ENCODE peak calls at places on chromosome 6, in four cellular contexts. U, H, T and D are unnamed samples.

GRCh38 chr6:72525821-72526550 is 95.9 kb upstream of the KCNQ5 start:
- DNase-seq in T (no peak), U (no peak), H (peak), D (no peak)

GRCh38 chr6:27957526-27957925 is 485 bp downstream of the OR2B6 start:
- DNase-seq in U (no peak), T (no peak), H (no peak), D (no peak)

GRCh38 chr6:2943564-2943955 is 27.8 kb downstream of the SERPINB6 start:
- DNase-seq in U (no peak), T (no peak), H (no peak), D (no peak)

GRCh38 chr6:170160031-170160627 is 130.7 kb downstream of the DLL1 start:
- DNase-seq in H (no peak), U (no peak), T (no peak), D (no peak)

GRCh38 chr6:36714511-36714910 is 16.9 kb downstream of the RAB44 start:
- DNase-seq in H (no peak), U (no peak), T (no peak), D (no peak)

GRCh38 chr6:84428300-84428907 is 201.0 kb upstream of the CEP162 start:
- DNase-seq in H (peak), U (peak), T (peak), D (no peak)

GRCh38 chr6:152309006-152309405 is 328.2 kb downstream of the SYNE1 start:
- DNase-seq in U (no peak), H (no peak), T (no peak), D (no peak)

GRCh38 chr6:6407061-6407723 is 86.7 kb upstream of the F13A1 start:
- DNase-seq in T (no peak), U (no peak), H (no peak), D (no peak)

GRCh38 chr6:167653561-167653960 is 173.2 kb upstream of the AFDN start:
- DNase-seq in H (no peak), T (no peak), U (no peak), D (no peak)

GRCh38 chr6:149896491-149896890 is 1.4 kb downstream of the RAET1E start:
- DNase-seq in H (peak), U (peak), T (no peak), D (no peak)

GRCh38 chr6:12291785-12292604 is 1.8 kb downstream of the EDN1 start:
- DNase-seq in H (peak), T (peak), U (peak), D (no peak)

GRCh38 chr6:157264701-157265100 is 58.6 kb downstream of the TMEM242 start:
- DNase-seq in U (no peak), T (no peak), H (no peak), D (no peak)

GRCh38 chr6:161101517-161101916 is 109.9 kb downstream of the MAP3K4 start:
- DNase-seq in U (peak), H (peak), T (no peak), D (no peak)

GRCh38 chr6:45655630-45656422 is 278.1 kb upstream of the SUPT3H start:
- DNase-seq in T (no peak), H (peak), U (peak), D (peak)

GRCh38 chr6:109239192-109239917 is 142.9 kb downstream of the CD164 start:
- DNase-seq in U (peak), T (no peak), H (no peak), D (no peak)

GRCh38 chr6:98020222-98020621 is 737.2 kb upstream of the MMS22L start:
- DNase-seq in T (no peak), U (no peak), H (no peak), D (no peak)

GRCh38 chr6:152529364-152529763 is 107.8 kb downstream of the SYNE1 start:
- DNase-seq in H (peak), U (peak), T (no peak), D (no peak)

GRCh38 chr6:46015119-46015968 is at the start of gene CLIC5:
- DNase-seq in U (no peak), H (no peak), T (peak), D (no peak)

GRCh38 chr6:27136077-27136644 is 111.3 kb upstream of the PRSS16 start:
- DNase-seq in T (no peak), U (no peak), H (no peak), D (no peak)

GRCh38 chr6:35449287-35449881 is 2.8 kb upstream of the FANCE start:
- DNase-seq in U (peak), T (peak), H (peak), D (no peak)

GRCh38 chr6:72788188-72788587 is 166.3 kb downstream of the KCNQ5 start:
- DNase-seq in U (peak), H (peak), T (no peak), D (no peak)

GRCh38 chr6:150143521-150144293 is 863 bp downstream of the PPP1R14C start:
- DNase-seq in H (no peak), U (no peak), T (no peak), D (no peak)

GRCh38 chr6:27503436-27504030 is 30.6 kb upstream of the ZNF184 start:
- DNase-seq in U (peak), H (peak), T (peak), D (no peak)

GRCh38 chr6:79630883-79631799 is at the start of gene SH3BGRL2:
- DNase-seq in T (peak), U (peak), H (peak), D (peak)

GRCh38 chr6:151254451-151255081 is 14.8 kb downstream of the AKAP12 start:
- DNase-seq in T (no peak), U (peak), H (peak), D (peak)

GRCh38 chr6:94454231-94454630 is 1034.9 kb upstream of the EPHA7 start:
- DNase-seq in H (no peak), U (no peak), T (no peak), D (no peak)

GRCh38 chr6:100948381-100949133 is 67.4 kb upstream of the ASCC3 start:
- DNase-seq in T (no peak), U (peak), H (peak), D (no peak)

GRCh38 chr6:14732845-14733757 is 512.8 kb upstream of the JARID2 start:
- DNase-seq in T (no peak), H (peak), U (peak), D (no peak)

GRCh38 chr6:143562143-143562542 is 50.6 kb upstream of the FUCA2 start:
- DNase-seq in T (no peak), H (no peak), U (no peak), D (no peak)

GRCh38 chr6:90928051-90928450 is 341.2 kb upstream of the MAP3K7 start:
- DNase-seq in T (no peak), U (no peak), H (no peak), D (no peak)

GRCh38 chr6:42870145-42870936 is 9.1 kb upstream of the RPL7L1 start:
- DNase-seq in H (no peak), U (no peak), T (no peak), D (no peak)

GRCh38 chr6:30743099-30744053 is 889 bp upstream of the FLOT1 start:
- DNase-seq in U (peak), H (peak), T (no peak), D (no peak)

GRCh38 chr6:146542881-146543210 is 787 bp upstream of the RAB32 start:
- DNase-seq in H (peak), U (peak), T (no peak), D (no peak)

GRCh38 chr6:16832721-16833120 is 71.5 kb upstream of the ATXN1 start:
- DNase-seq in T (no peak), H (no peak), U (no peak), D (no peak)

GRCh38 chr6:2305951-2306350 is 60.5 kb upstream of the GMDS start:
- DNase-seq in H (no peak), T (no peak), U (no peak), D (no peak)

GRCh38 chr6:41723178-41723935 is 12.1 kb downstream of the TFEB start:
- DNase-seq in T (peak), H (peak), U (peak), D (peak)

GRCh38 chr6:23981923-23982322 is 144.1 kb upstream of the NRSN1 start:
- DNase-seq in U (no peak), H (no peak), T (no peak), D (no peak)

GRCh38 chr6:23985015-23985414 is 141.0 kb upstream of the NRSN1 start:
- DNase-seq in U (no peak), H (no peak), T (no peak), D (no peak)

GRCh38 chr6:23983691-23984090 is 142.3 kb upstream of the NRSN1 start:
- DNase-seq in U (no peak), T (no peak), H (no peak), D (no peak)

GRCh38 chr6:23980965-23981364 is 145.1 kb upstream of the NRSN1 start:
- DNase-seq in T (no peak), H (no peak), U (no peak), D (no peak)
- TF ChIP-seq CTCF in T (no peak), H (no peak), U (no peak), D (no peak)

GRCh38 chr6:163413054-163413344 is 1.5 kb upstream of the QKI start:
- DNase-seq in T (no peak), U (no peak), H (no peak), D (no peak)

GRCh38 chr6:163413345-163414116 is 987 bp upstream of the QKI start:
- DNase-seq in T (peak), U (peak), H (peak), D (peak)

GRCh38 chr6:163414367-163415175 is at the start of gene QKI:
- DNase-seq in T (peak), U (peak), H (peak), D (no peak)

GRCh38 chr6:163414117-163414366 is 476 bp upstream of the QKI start:
- DNase-seq in T (no peak), U (no peak), H (no peak), D (no peak)

DNA sequence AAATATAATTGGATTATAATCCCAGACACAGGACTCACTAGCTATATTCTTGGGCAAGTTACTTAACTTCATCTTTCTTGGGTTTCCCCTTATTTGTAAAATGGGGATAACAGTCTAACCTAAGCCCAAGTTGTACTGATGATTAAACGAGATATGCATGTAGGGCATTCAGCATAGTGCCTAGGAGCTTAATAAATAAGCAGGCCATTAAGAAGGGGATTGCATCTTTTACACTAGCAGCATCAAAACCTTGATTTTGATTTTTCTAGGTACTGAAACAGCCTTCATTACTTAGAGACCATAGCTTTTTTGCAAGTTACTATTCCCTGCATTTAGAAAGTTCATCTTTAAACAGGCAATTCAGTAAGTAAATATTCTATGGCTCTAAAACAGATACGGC is 2.2 kb upstream of the QKI start:
- DNase-seq in U (no peak), T (no peak), H (no peak), D (no peak)
- H3K4me3 ChIP-seq in U (peak), T (no peak), H (peak), D (peak)

DNA sequence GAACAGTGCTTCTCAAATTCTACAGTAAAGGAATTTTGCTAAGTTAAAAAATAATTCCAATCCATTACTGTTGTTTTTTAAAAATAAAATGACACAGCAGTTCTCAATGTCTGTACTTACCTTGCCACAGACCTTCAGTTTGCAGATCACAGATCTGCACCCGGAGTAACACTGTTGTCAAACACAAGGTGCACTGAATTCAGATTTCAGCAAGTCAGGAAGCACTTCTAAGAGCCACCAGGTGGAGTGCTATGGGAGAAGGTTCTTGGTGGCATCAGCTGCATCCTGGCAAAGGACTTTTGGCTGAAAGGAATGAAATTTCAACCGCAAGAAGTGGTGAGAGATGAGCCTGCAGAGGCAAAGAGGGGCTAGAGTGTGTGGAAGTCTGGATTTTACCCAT is 17.4 kb downstream of the RSPH4A start:
- DNase-seq in U (peak), H (no peak), T (peak), D (no peak)
- TF ChIP-seq CTCF in U (peak), H (no peak), T (peak), D (peak)

GRCh38 chr6:44092312-44092884 is 34.9 kb downstream of the MRPL14 start:
- DNase-seq in H (no peak), U (no peak), T (no peak), D (no peak)

GRCh38 chr6:44094403-44095242 is 32.6 kb downstream of the MRPL14 start:
- DNase-seq in H (no peak), U (no peak), T (no peak), D (no peak)

GRCh38 chr6:44090465-44090864 is 36.8 kb downstream of the MRPL14 start:
- DNase-seq in T (no peak), H (no peak), U (no peak), D (no peak)

GRCh38 chr6:44093750-44094402 is 33.4 kb downstream of the MRPL14 start:
- DNase-seq in U (no peak), H (no peak), T (no peak), D (no peak)

DNA sequence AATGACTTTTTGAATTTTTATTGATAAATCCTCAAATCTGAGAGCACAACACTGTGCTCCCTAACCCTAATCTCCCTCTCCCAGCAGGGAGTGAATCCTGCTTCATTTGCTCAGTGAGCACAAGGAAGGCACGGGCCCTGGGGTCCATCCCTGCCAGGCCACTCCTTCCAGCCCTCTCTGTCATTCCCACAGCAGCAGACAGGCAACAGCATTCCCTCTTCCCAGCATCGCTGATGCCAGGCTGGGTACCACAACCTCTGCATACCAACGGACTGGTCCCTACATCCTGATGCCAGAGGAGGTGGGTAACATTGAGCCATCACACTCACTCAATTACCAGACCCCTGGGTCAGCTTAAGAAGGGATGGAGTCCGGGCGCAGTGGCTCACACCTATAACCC is 34.2 kb downstream of the MRPL14 start:
- DNase-seq in H (no peak), U (no peak), T (no peak), D (no peak)
- H3K4me3 ChIP-seq in H (no peak), U (no peak), T (no peak), D (no peak)

GRCh38 chr6:7461416-7461815 is 71.8 kb downstream of the RIOK1 start:
- DNase-seq in T (no peak), U (no peak), H (peak), D (no peak)
- TF ChIP-seq CTCF in T (no peak), U (no peak), H (no peak), D (no peak)

DNA sequence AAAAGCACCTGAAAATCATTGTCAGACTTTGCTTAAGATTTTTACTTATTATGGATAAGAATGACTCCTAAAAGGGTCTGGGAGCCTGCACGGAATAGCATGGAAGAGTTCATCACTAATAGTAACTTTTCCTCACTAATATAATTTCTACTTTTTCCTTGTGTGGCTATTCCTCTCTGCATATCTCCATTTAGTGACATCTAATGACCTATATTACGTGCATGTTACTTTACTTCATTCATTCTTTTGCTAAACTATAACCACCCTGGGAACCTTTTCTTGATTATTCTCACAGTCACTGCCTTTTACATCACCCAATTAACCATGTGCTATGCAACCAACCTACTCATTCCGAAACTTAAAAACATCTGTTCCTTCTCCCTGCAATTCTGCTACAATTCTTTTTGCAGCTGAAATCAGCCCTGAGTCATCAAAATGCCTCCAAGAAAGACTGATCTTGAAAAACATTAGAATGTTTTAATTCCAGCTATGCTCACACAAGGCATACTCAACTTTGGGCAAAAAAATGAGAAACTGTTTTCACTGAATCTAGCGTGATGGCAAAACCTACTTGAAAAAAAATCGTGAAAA is 313.3 kb downstream of the RNGTT start:
- DNase-seq in T (no peak), H (peak), U (peak), D (no peak)
- H3K4me3 ChIP-seq in T (no peak), H (no peak), U (no peak), D (no peak)

GRCh38 chr6:131920656-131921055 is 30.5 kb downstream of the CCN2 start:
- DNase-seq in U (no peak), H (no peak), T (no peak), D (no peak)

GRCh38 chr6:131923356-131923755 is 27.8 kb downstream of the CCN2 start:
- DNase-seq in H (peak), U (peak), T (peak), D (no peak)

GRCh38 chr6:131929227-131929626 is 21.9 kb downstream of the CCN2 start:
- DNase-seq in U (no peak), H (no peak), T (no peak), D (no peak)

GRCh38 chr6:131924881-131925474 is 26.2 kb downstream of the CCN2 start:
- DNase-seq in H (peak), U (peak), T (no peak), D (peak)
- TF ChIP-seq CTCF in H (peak), U (peak), T (no peak), D (peak)

GRCh38 chr6:140208286-140208685 is 833.8 kb upstream of the CITED2 start:
- DNase-seq in U (peak), T (no peak), H (no peak), D (peak)
- H3K4me3 ChIP-seq in U (no peak), T (no peak), H (no peak), D (no peak)